ENCODE peak calls at places on chromosomes 6 and 20, in eight cellular contexts. M is HCT116, T is HepG2, V is GM12878, D is upper lobe of left lung, H is K562, I is GM23338, B is Panc1. O is an unnamed sample.

GRCh38 chr6:136517002-136517401 is 33.2 kb downstream of the MAP7 start:
- ATAC-seq in T (no peak), V (no peak), I (no peak), M (no peak), H (no peak), D (no peak), B (no peak), O (no peak)

GRCh38 chr6:25831532-25832306 is at the start of gene SLC17A1:
- ATAC-seq in D (no peak), I (no peak), V (no peak), M (no peak), B (no peak), T (peak; percentile 51), H (no peak), O (no peak)

GRCh38 chr20:41770427-41770826 is 152.2 kb upstream of the CHD6 start:
- ATAC-seq in B (no peak), M (no peak), H (no peak), T (no peak), D (no peak), V (no peak), I (no peak), O (no peak)

GRCh38 chr6:133890941-133891813 is 2.3 kb downstream of the TCF21 start:
- ATAC-seq in M (peak; percentile 71), V (no peak), H (peak; percentile 76), T (peak; percentile 49), D (no peak), B (peak; percentile 73), I (peak; percentile 14), O (no peak)

GRCh38 chr6:127348046-127348661 is 4.7 kb upstream of the ECHDC1 start:
- ATAC-seq in H (no peak), D (peak; percentile 12), T (no peak), V (no peak), M (no peak), B (no peak), I (no peak), O (no peak)

GRCh38 chr6:73169111-73169510 is 56.2 kb downstream of the KHDC1L start:
- ATAC-seq in D (no peak), M (no peak), T (no peak), B (no peak), V (no peak), I (no peak), H (no peak), O (no peak)

GRCh38 chr20:3808141-3808479 is 12.0 kb downstream of the CDC25B start:
- ATAC-seq in D (peak; percentile 46), T (peak; percentile 49), H (no peak), B (peak; percentile 52), V (no peak), I (peak; percentile 53), M (peak; percentile 49), O (peak; percentile 43)

GRCh38 chr6:79993012-79993910 is 11.2 kb upstream of the TTK start:
- ATAC-seq in M (no peak), I (peak; percentile 85), B (no peak), H (no peak), D (no peak), V (no peak), T (no peak), O (no peak)

GRCh38 chr20:48317578-48317977 is 510.2 kb downstream of the PREX1 start:
- ATAC-seq in H (no peak), M (no peak), T (no peak), B (no peak), D (no peak), V (no peak), I (no peak), O (no peak)

GRCh38 chr6:123520208-123520607 is 116.5 kb downstream of the TRDN start:
- ATAC-seq in H (no peak), V (no peak), T (no peak), B (no peak), M (no peak), D (peak; percentile 51), I (no peak), O (no peak)

GRCh38 chr6:89026151-89026550 is 54.4 kb upstream of the PNRC1 start:
- ATAC-seq in V (no peak), T (no peak), H (no peak), M (no peak), D (no peak), I (no peak), B (no peak), O (no peak)

GRCh38 chr6:125074120-125074519 is 79.5 kb upstream of the TPD52L1 start:
- ATAC-seq in H (no peak), T (no peak), M (no peak), B (no peak), I (no peak), D (no peak), V (no peak), O (no peak)

GRCh38 chr6:113017316-113017715 is 670.2 kb downstream of the RFPL4B start:
- ATAC-seq in H (no peak), V (no peak), D (no peak), M (no peak), I (no peak), B (no peak), T (no peak), O (no peak)

GRCh38 chr6:131292145-131292938 is 157.1 kb downstream of the AKAP7 start:
- ATAC-seq in H (no peak), D (no peak), B (no peak), M (no peak), I (peak; percentile 19), T (no peak), V (no peak), O (no peak)

GRCh38 chr6:64046746-64047208 is 411.2 kb downstream of the PHF3 start:
- ATAC-seq in V (no peak), B (no peak), D (no peak), M (no peak), H (no peak), T (peak; percentile 99), I (no peak), O (no peak)

GRCh38 chr6:64037421-64037820 is 401.8 kb downstream of the PHF3 start:
- ATAC-seq in B (no peak), V (no peak), M (no peak), H (no peak), I (no peak), D (no peak), T (no peak), O (no peak)

GRCh38 chr6:64040118-64040517 is 404.5 kb downstream of the PHF3 start:
- ATAC-seq in M (no peak), I (no peak), T (no peak), D (no peak), B (no peak), V (no peak), H (no peak), O (no peak)

GRCh38 chr6:64041373-64041772 is 405.8 kb downstream of the PHF3 start:
- ATAC-seq in V (no peak), D (no peak), I (no peak), B (no peak), H (no peak), M (no peak), T (no peak), O (no peak)
- TF ChIP-seq POLR2AphosphoS5 in V (no peak), D (no peak), I (no peak), B (no peak), H (no peak), M (no peak), T (no peak), O (no peak)

GRCh38 chr6:75348882-75349261 is 64.3 kb upstream of the TMEM30A start:
- ATAC-seq in B (no peak), V (no peak), D (no peak), T (no peak), I (no peak), M (no peak), H (no peak), O (no peak)
- H3K27ac ChIP-seq in B (no peak overlapping the region), V (no peak overlapping the region), D (no peak overlapping the region), T (no peak overlapping the region), I (no peak overlapping the region), M (no peak overlapping the region), H (no peak overlapping the region), O (peak overlapping the region; percentile 73)

GRCh38 chr6:30480536-30481156 is 8.7 kb upstream of the HLA-E start:
- ATAC-seq in M (no peak), I (peak; percentile 5), V (peak; percentile 68), B (peak; percentile 52), T (no peak), D (peak; percentile 5), H (peak; percentile 11), O (no peak)
- TF ChIP-seq POLR2AphosphoS5 in M (no peak), I (no peak), V (no peak), B (no peak), T (no peak), D (no peak), H (no peak), O (no peak)

GRCh38 chr20:653110-653589 is at the start of gene SRXN1:
- ATAC-seq in B (peak; percentile 95), I (peak; percentile 84), T (peak; percentile 87), M (peak; percentile 87), D (peak; percentile 97), H (peak; percentile 93), V (peak; percentile 95), O (peak; percentile 97)
- H3K27ac ChIP-seq in B (peak within 1 kb of the TSS; percentile 88), I (no peak within 1 kb of the TSS), T (peak within 1 kb of the TSS; percentile 75), M (peak within 1 kb of the TSS; percentile 92), D (peak within 1 kb of the TSS; percentile 80), H (peak within 1 kb of the TSS; percentile 98), V (peak within 1 kb of the TSS; percentile 63), O (peak within 1 kb of the TSS; percentile 89)

GRCh38 chr20:19917110-19917509 is 100.1 kb upstream of the NAA20 start:
- ATAC-seq in I (no peak), M (no peak), H (no peak), V (no peak), B (no peak), T (no peak), D (no peak), O (no peak)

GRCh38 chr20:19913927-19914614 is 103.1 kb upstream of the NAA20 start:
- ATAC-seq in M (no peak), B (peak; percentile 89), I (no peak), T (no peak), D (no peak), V (peak; percentile 67), H (no peak), O (no peak)

GRCh38 chr20:19918965-19919329 is 98.2 kb upstream of the NAA20 start:
- ATAC-seq in T (peak; percentile 59), V (no peak), B (no peak), M (no peak), I (no peak), H (no peak), D (no peak), O (no peak)

GRCh38 chr20:19911810-19912382 is 105.3 kb upstream of the NAA20 start:
- ATAC-seq in T (no peak), M (no peak), B (no peak), V (peak; percentile 64), I (no peak), H (no peak), D (no peak), O (no peak)

GRCh38 chr20:19915111-19915798 is 101.9 kb upstream of the NAA20 start:
- ATAC-seq in B (peak; percentile 13), H (no peak), D (peak; percentile 78), I (no peak), T (no peak), V (peak; percentile 52), M (no peak), O (peak; percentile 52)
- TF ChIP-seq POLR2AphosphoS5 in B (no peak), H (no peak), D (no peak), I (no peak), T (no peak), V (no peak), M (no peak), O (no peak)

GRCh38 chr6:98416027-98416426 is 418.3 kb upstream of the POU3F2 start:
- ATAC-seq in T (no peak), M (no peak), H (no peak), I (no peak), B (no peak), D (no peak), V (no peak), O (no peak)
- H3K27ac ChIP-seq in T (no peak overlapping the region), M (no peak overlapping the region), H (no peak overlapping the region), I (no peak overlapping the region), B (no peak overlapping the region), D (no peak overlapping the region), V (no peak overlapping the region), O (no peak overlapping the region)